ENCODE peak calls at places on chromosomes 13 and 19, in ten cellular contexts. H is C1 segment of cervical spinal cord; L is psoas muscle; G is ovary; W is NCI-H748 treated with DMSO at 0.1 percent for 48 hours; J is EL; D is NCI-H1092 treated with DMSO at 0.1 percent for 48 hours; U is cardiac muscle cell; A is OCI-M1; V is CD8-positive, alpha-beta memory T cell. N is an unnamed sample.

GRCh38 chr13:48185018-48185417 is 48.0 kb upstream of the ITM2B start:
- DNase-seq in D (no peak), W (no peak), V (no peak), U (peak; percentile 35), H (no peak), L (no peak), A (no peak), G (no peak), J (no peak), N (no peak)

GRCh38 chr13:48184260-48184659 is 48.7 kb upstream of the ITM2B start:
- DNase-seq in U (no peak), L (no peak), D (no peak), V (no peak), A (no peak), J (no peak), G (no peak), H (no peak), W (no peak), N (no peak)

GRCh38 chr19:41373993-41374392 is 2.3 kb upstream of the TMEM91 start:
- DNase-seq in A (no peak), L (peak; percentile 83), U (peak; percentile 97), V (no peak), G (peak; percentile 98), W (no peak), H (peak; percentile 61), D (peak; percentile 89), J (peak; percentile 92), N (no peak)

GRCh38 chr19:7933828-7934725 is 8.1 kb upstream of the CTXN1 start:
- DNase-seq in G (no peak), J (no peak), H (no peak), W (no peak), D (no peak), L (no peak), V (no peak), A (no peak), U (no peak), N (no peak)

GRCh38 chr19:17237747-17238706 is 7.7 kb downstream of the NR2F6 start:
- DNase-seq in G (no peak), L (no peak), U (no peak), D (no peak), V (no peak), A (no peak), J (no peak), W (no peak), H (no peak), N (no peak)

GRCh38 chr13:101127741-101128353 is 288.5 kb downstream of the NALCN start:
- DNase-seq in H (no peak), D (peak; percentile 66), L (no peak), U (peak; percentile 62), J (peak; percentile 56), V (no peak), A (peak; percentile 69), W (peak; percentile 77), G (no peak), N (no peak)

GRCh38 chr13:25905411-25906010 is 146.3 kb downstream of the SHISA2 start:
- DNase-seq in H (no peak), L (no peak), J (peak; percentile 7), V (no peak), A (no peak), G (no peak), D (no peak), U (no peak), W (no peak), N (no peak)

GRCh38 chr13:105196052-105196451 is 1339.4 kb downstream of the EFNB2 start:
- DNase-seq in W (no peak), A (no peak), J (peak; percentile 89), V (no peak), G (no peak), U (peak; percentile 93), D (no peak), L (no peak), H (no peak), N (no peak)

GRCh38 chr19:13037161-13037560 is 41.9 kb downstream of the NFIX start:
- DNase-seq in L (peak; percentile 41), J (peak; percentile 95), U (peak; percentile 85), W (no peak), G (no peak), D (no peak), H (no peak), A (no peak), V (no peak), N (no peak)

N was measured in gastrocnemius medialis.